ENCODE peak calls at places on chromosome 11, in four cellular contexts. I is K562, V is HepG2, P is GM12878. A is an unnamed sample.

GRCh38 chr11:71563401-71563800 is 2.0 kb upstream of the KRTAP5-10 start:
- DNase-seq in I (peak; percentile 41), V (peak; percentile 58), P (no peak), A (peak; percentile 67)

GRCh38 chr11:32852142-32852541 is 22.4 kb downstream of the PRRG4 start:
- DNase-seq in I (no peak), V (no peak), P (no peak), A (no peak)

GRCh38 chr11:115134886-115135285 is 369.3 kb downstream of the CADM1 start:
- DNase-seq in I (no peak), V (no peak), P (no peak), A (no peak)

GRCh38 chr11:26297179-26297970 is 34.6 kb upstream of the ANO3 start:
- DNase-seq in I (peak; percentile 12), V (peak; percentile 58), P (no peak), A (peak; percentile 35)

GRCh38 chr11:120337133-120337895 is 1.1 kb downstream of the ARHGEF12 start:
- DNase-seq in I (no peak), V (peak; percentile 62), P (no peak), A (no peak)

GRCh38 chr11:131146817-131147490 is 223.5 kb upstream of the NTM start:
- DNase-seq in I (no peak), V (no peak), P (no peak), A (no peak)

GRCh38 chr11:79466411-79466810 is 25.6 kb upstream of the TENM4 start:
- DNase-seq in I (no peak), V (no peak), P (no peak), A (no peak)

GRCh38 chr11:78312712-78313111 is 104.9 kb downstream of the GAB2 start:
- DNase-seq in I (no peak), V (no peak), P (peak; percentile 34), A (no peak)

GRCh38 chr11:65862941-65863888 is 3.0 kb downstream of the MUS81 start:
- DNase-seq in I (no peak), V (no peak), P (no peak), A (no peak)

GRCh38 chr11:3867209-3868071 is 12.0 kb downstream of the STIM1 start:
- DNase-seq in I (peak; percentile 56), V (peak; percentile 28), P (peak; percentile 66), A (no peak)

GRCh38 chr11:73839123-73839457 is 37.6 kb downstream of the COA4 start:
- DNase-seq in I (no peak), V (no peak), P (no peak), A (no peak)

GRCh38 chr11:130399196-130399595 is 29.2 kb downstream of the ADAMTS8 start:
- DNase-seq in I (no peak), V (no peak), P (no peak), A (no peak)

GRCh38 chr11:43410394-43410793 is 51.7 kb downstream of the TTC17 start:
- DNase-seq in I (no peak), V (peak; percentile 21), P (no peak), A (no peak)

GRCh38 chr11:12177739-12178338 is 67.4 kb downstream of the MICAL2 start:
- DNase-seq in I (no peak), V (no peak), P (no peak), A (no peak)

GRCh38 chr11:405323-405975 is 9.3 kb downstream of the SIGIRR start:
- DNase-seq in I (no peak), V (no peak), P (no peak), A (no peak)

GRCh38 chr11:26331911-26332571 is at the start of gene ANO3:
- DNase-seq in I (peak; percentile 47), V (peak; percentile 67), P (no peak), A (peak; percentile 91)

GRCh38 chr11:90556026-90556425 is 333.2 kb upstream of the CHORDC1 start:
- DNase-seq in I (no peak), V (no peak), P (no peak), A (no peak)
- TF ChIP-seq BHLHE40 in I (no peak), V (no peak), P (no peak), A (no peak)

GRCh38 chr11:44694443-44694842 is 32.3 kb upstream of the TSPAN18 start:
- DNase-seq in I (no peak), V (no peak), P (no peak), A (no peak)
- TF ChIP-seq FOXM1 in I (no peak), V (no peak), P (no peak), A (no peak)

GRCh38 chr11:44904261-44905080 is 46.2 kb downstream of the TP53I11 start:
- DNase-seq in I (peak; percentile 41), V (no peak), P (no peak), A (no peak)
- TF ChIP-seq FOXK2 in I (no peak), V (no peak), P (no peak), A (no peak)

GRCh38 chr11:124538019-124538418 is 5.4 kb downstream of the OR8B12 start:
- DNase-seq in I (peak; percentile 14), V (no peak), P (no peak), A (no peak)
- TF ChIP-seq BHLHE40 in I (no peak), V (no peak), P (no peak), A (no peak)

A was measured in HEK293T.